ENCODE peak calls at places on chromosomes 3 and 15, in seven cellular contexts. I is H9, K is mesendoderm, A is IMR-90, Y is neuronal stem cell, R is H1, C is trophoblast cell. E is an unnamed sample.

GRCh38 chr3:64048631-64049061 is 25.4 kb upstream of the PSMD6 start:
- DNase-seq in I (no peak), K (no peak), A (peak; percentile 16), Y (no peak), R (no peak), C (no peak), E (no peak)

GRCh38 chr3:38002940-38003339 is 12.4 kb downstream of the VILL start:
- DNase-seq in I (no peak), K (no peak), A (no peak), Y (no peak), R (no peak), C (no peak), E (no peak)

GRCh38 chr3:130414457-130414856 is 69.0 kb downstream of the COL6A5 start:
- DNase-seq in I (no peak), K (no peak), A (no peak), Y (no peak), R (no peak), C (no peak), E (no peak)

GRCh38 chr3:55160241-55160877 is 232.5 kb upstream of the LRTM1 start:
- DNase-seq in I (no peak), K (peak; percentile 45), A (peak; percentile 100), Y (no peak), R (no peak), C (peak; percentile 78), E (peak; percentile 100)

GRCh38 chr15:52104532-52105004 is 8.0 kb downstream of the BCL2L10 start:
- DNase-seq in I (no peak), K (no peak), A (no peak), Y (no peak), R (no peak), C (no peak), E (no peak)

GRCh38 chr15:60397772-60398445 is at the start of gene ANXA2:
- DNase-seq in I (peak; percentile 86), K (peak; percentile 91), A (peak; percentile 84), Y (no peak), R (no peak), C (peak; percentile 86), E (peak; percentile 90)

GRCh38 chr15:58608711-58609110 is 140.8 kb downstream of the ADAM10 start:
- DNase-seq in I (no peak), K (no peak), A (peak; percentile 55), Y (no peak), R (no peak), C (no peak), E (peak; percentile 22)

GRCh38 chr15:71114887-71115566 is at the start of gene THSD4:
- DNase-seq in I (peak; percentile 91), K (peak; percentile 90), A (peak; percentile 72), Y (peak; percentile 77), R (peak; percentile 66), C (peak; percentile 58), E (peak; percentile 73)

GRCh38 chr15:66147440-66147839 is 106.1 kb downstream of the MEGF11 start:
- DNase-seq in I (no peak), K (no peak), A (no peak), Y (no peak), R (no peak), C (no peak), E (no peak)

GRCh38 chr3:10948326-10948725 is 44.2 kb upstream of the SLC6A1 start:
- DNase-seq in I (no peak), K (no peak), A (no peak), Y (no peak), R (no peak), C (no peak), E (no peak)

GRCh38 chr15:32132850-32133249 is 102.5 kb downstream of the CHRNA7 start:
- DNase-seq in I (no peak), K (no peak), A (no peak), Y (no peak), R (no peak), C (no peak), E (no peak)

GRCh38 chr3:138062626-138063025 is 52.7 kb downstream of the CLDN18 start:
- DNase-seq in I (no peak), K (no peak), A (peak; percentile 83), Y (no peak), R (no peak), C (no peak), E (peak; percentile 25)

GRCh38 chr3:143329567-143330164 is 210.1 kb downstream of the CHST2 start:
- DNase-seq in I (peak; percentile 33), K (peak; percentile 21), A (no peak), Y (no peak), R (no peak), C (peak; percentile 24), E (no peak)

GRCh38 chr3:127542441-127542952 is 48.0 kb downstream of the TPRA1 start:
- DNase-seq in I (no peak), K (no peak), A (no peak), Y (no peak), R (no peak), C (no peak), E (no peak)

GRCh38 chr3:54863806-54864205 is 64.1 kb downstream of the LRTM1 start:
- DNase-seq in I (no peak), K (no peak), A (no peak), Y (no peak), R (no peak), C (no peak), E (no peak)

GRCh38 chr3:192887047-192887446 is 30.6 kb downstream of the MB21D2 start:
- DNase-seq in I (no peak), K (peak; percentile 64), A (peak; percentile 52), Y (no peak), R (no peak), C (no peak), E (peak; percentile 86)

GRCh38 chr15:42009474-42009873 is 11.4 kb downstream of the PLA2G4E start:
- DNase-seq in I (no peak), K (no peak), A (no peak), Y (no peak), R (no peak), C (no peak), E (no peak)

GRCh38 chr15:60326824-60327654 is 70.7 kb downstream of the ANXA2 start:
- DNase-seq in I (no peak), K (peak; percentile 62), A (peak; percentile 52), Y (peak; percentile 68), R (no peak), C (peak; percentile 41), E (peak; percentile 57)

GRCh38 chr3:117202415-117202814 is 492.8 kb downstream of the TUSC7 start:
- DNase-seq in I (no peak), K (no peak), A (peak; percentile 10), Y (no peak), R (no peak), C (no peak), E (no peak)

GRCh38 chr3:133996251-133996661 is 33.5 kb downstream of the SLCO2A1 start:
- DNase-seq in I (peak; percentile 41), K (peak; percentile 56), A (no peak), Y (no peak), R (no peak), C (no peak), E (no peak)

GRCh38 chr3:127611251-127611650 is 13.0 kb downstream of the MCM2 start:
- DNase-seq in I (no peak), K (no peak), A (no peak), Y (no peak), R (no peak), C (no peak), E (no peak)

DNA sequence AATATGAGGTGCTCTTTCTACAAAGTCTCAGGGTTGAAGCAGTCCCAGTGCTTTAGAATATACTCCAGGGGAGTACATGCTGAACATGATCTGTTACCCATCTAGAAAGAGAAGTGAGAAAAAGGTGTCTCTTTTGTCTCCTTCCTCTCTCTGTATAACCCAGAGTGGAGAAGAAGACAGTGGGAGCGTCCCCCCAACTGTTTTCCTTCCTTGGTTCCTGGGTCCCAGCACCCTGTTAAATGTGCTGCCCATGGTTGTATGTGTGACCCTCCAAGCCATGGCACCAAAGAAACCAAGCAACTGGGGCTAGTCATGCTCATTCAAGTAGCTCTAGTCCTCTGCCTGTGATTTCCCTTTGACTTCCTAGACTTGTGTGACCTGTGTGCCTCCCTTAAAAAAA is 683.7 kb downstream of the TBL1XR1 start:
- DNase-seq in I (no peak), K (peak; percentile 48), A (no peak), Y (peak; percentile 24), R (no peak), C (no peak), E (peak; percentile 4)
- H3K23ac ChIP-seq in I (no peak overlapping the region), K (no peak overlapping the region), A (no peak overlapping the region), Y (no peak overlapping the region), R (no peak overlapping the region), C (no peak overlapping the region), E (no peak overlapping the region)

GRCh38 chr3:176037636-176038035 is 1159.6 kb downstream of the TBL1XR1 start:
- DNase-seq in I (no peak), K (no peak), A (peak; percentile 2), Y (no peak), R (no peak), C (no peak), E (no peak)
- H3K23ac ChIP-seq in I (no peak overlapping the region), K (no peak overlapping the region), A (no peak overlapping the region), Y (no peak overlapping the region), R (no peak overlapping the region), C (no peak overlapping the region), E (no peak overlapping the region)

DNA sequence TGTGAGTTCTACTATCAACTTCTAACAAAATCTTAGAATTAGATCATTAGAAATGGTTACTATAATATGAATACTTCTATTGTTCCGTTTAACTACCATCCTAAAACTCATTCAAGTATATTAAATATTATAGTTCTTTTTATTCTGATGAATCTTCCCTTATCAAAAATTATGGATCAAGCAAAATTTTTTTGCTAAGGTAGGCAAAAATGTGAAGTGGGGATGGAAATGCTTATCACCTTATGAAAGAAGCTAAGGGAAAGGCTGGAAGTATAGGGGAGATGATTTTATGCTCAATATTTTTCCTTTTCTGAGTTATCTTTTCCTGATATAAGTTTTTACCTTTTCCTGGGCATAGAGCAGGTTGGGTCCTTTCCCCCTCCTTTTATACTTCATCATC is 40.7 kb upstream of the CCDC39 start:
- DNase-seq in I (no peak), K (no peak), A (no peak), Y (no peak), R (no peak), C (no peak), E (no peak)
- H3K23ac ChIP-seq in I (no peak overlapping the region), K (no peak overlapping the region), A (no peak overlapping the region), Y (no peak overlapping the region), R (no peak overlapping the region), C (no peak overlapping the region), E (no peak overlapping the region)

GRCh38 chr15:25901841-25902610 is 38.9 kb upstream of the ATP10A start:
- DNase-seq in I (no peak), K (no peak), A (no peak), Y (no peak), R (no peak), C (no peak), E (no peak)

GRCh38 chr15:25900901-25901300 is 37.8 kb upstream of the ATP10A start:
- DNase-seq in I (no peak), K (no peak), A (peak; percentile 37), Y (no peak), R (no peak), C (peak; percentile 69), E (no peak)

GRCh38 chr15:25903024-25903581 is 40.0 kb upstream of the ATP10A start:
- DNase-seq in I (no peak), K (peak; percentile 57), A (peak; percentile 41), Y (no peak), R (no peak), C (no peak), E (no peak)

GRCh38 chr15:25899870-25900269 is 36.7 kb upstream of the ATP10A start:
- DNase-seq in I (no peak), K (no peak), A (peak; percentile 38), Y (no peak), R (no peak), C (no peak), E (no peak)

DNA sequence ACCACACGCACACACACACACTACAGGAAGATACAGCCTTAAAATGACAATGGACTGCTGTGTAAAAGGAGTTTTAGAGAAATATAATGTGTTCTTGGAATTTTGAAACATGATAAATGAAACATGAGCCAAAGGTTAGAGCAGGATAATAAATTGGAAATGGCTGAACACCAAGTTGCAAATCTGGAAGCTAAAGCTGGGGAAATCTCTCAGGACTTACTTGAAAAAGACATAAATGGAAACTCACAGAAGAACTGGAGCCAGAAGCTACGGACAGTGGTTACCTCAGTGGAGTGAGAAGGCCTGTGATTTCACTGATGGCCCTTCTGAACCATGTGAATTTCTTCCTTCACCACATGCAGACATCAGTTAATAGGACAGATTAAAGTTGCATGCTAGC is 37.3 kb upstream of the ATP10A start:
- DNase-seq in I (no peak), K (no peak), A (no peak), Y (no peak), R (no peak), C (no peak), E (no peak)
- H3K23ac ChIP-seq in I (no peak overlapping the region), K (no peak overlapping the region), A (no peak overlapping the region), Y (no peak overlapping the region), R (no peak overlapping the region), C (no peak overlapping the region), E (no peak overlapping the region)

E was measured in mesenchymal stem cell.